ENCODE peak calls at places on chromosomes 4 and X, in eight cellular contexts. J is stimulated activated naive CD8-positive, alpha-beta T cell treated with anti-CD3 and anti-CD28 coated beads, Interleukin-15, amount 100 ng/mL, for 72 hours; U is HuH-7.5; V is EL; B is A549; N is mucosa of descending colon; K is Caki2; M is lower leg skin. Q is an unnamed sample.

GRCh38 chrX:136802515-136802914 is 21.8 kb upstream of the ARHGEF6 start:
- DNase-seq in J (no peak), N (no peak), V (no peak), K (no peak), U (no peak), B (no peak), M (no peak), Q (no peak)

GRCh38 chr4:120919358-120919757 is 3.2 kb downstream of the PRDM5 start:
- DNase-seq in J (no peak), M (no peak), U (no peak), B (no peak), K (no peak), N (no peak), V (no peak), Q (no peak)

GRCh38 chr4:100736651-100737450 is 219.0 kb upstream of the EMCN start:
- DNase-seq in V (peak), B (no peak), U (no peak), K (peak), N (no peak), M (peak), J (no peak), Q (no peak)

GRCh38 chr4:680931-681645 is 6.7 kb downstream of the MYL5 start:
- DNase-seq in J (peak), K (peak), M (no peak), V (peak), B (no peak), N (peak), U (peak), Q (peak)

GRCh38 chrX:39819921-39820849 is 277.6 kb downstream of the BCOR start:
- DNase-seq in K (no peak), J (no peak), V (no peak), M (no peak), U (no peak), B (no peak), N (no peak), Q (no peak)

GRCh38 chr4:123088521-123088920 is 166.1 kb upstream of the NUDT6 start:
- DNase-seq in N (no peak), M (no peak), B (no peak), U (no peak), J (no peak), V (no peak), K (no peak), Q (no peak)

GRCh38 chrX:33207056-33207455 is 4.3 kb downstream of the DMD start:
- DNase-seq in K (no peak), U (no peak), J (no peak), N (no peak), M (no peak), V (no peak), B (no peak), Q (no peak)

GRCh38 chrX:135974279-135974856 is 580 bp upstream of the MMGT1 start:
- DNase-seq in B (peak), N (peak), V (peak), K (no peak), U (peak), J (peak), M (peak), Q (peak)

GRCh38 chr4:162645381-162645780 is 481.6 kb upstream of the FSTL5 start:
- DNase-seq in M (no peak), N (no peak), U (no peak), B (no peak), V (no peak), J (no peak), K (peak), Q (peak)